ENCODE peak calls at places on chromosomes 3 and 15, in eight cellular contexts. One of them, this sample, is unnamed.

GRCh38 chr15:98391568-98391967 is 256.8 kb upstream of the IGF1R start:
- DNase-seq in A549: no peak
- DNase-seq in vagina: no peak
- DNase-seq in spleen: no peak
- DNase-seq in HCT116: no peak
- DNase-seq in heart left ventricle: no peak
- DNase-seq in body of pancreas: no peak
- DNase-seq in breast epithelium: no peak
- DNase-seq in this sample: peak

GRCh38 chr3:71305246-71306206 is 278.0 kb downstream of the FOXP1 start:
- DNase-seq in HCT116: no peak
- DNase-seq in vagina: no peak
- DNase-seq in breast epithelium: no peak
- DNase-seq in spleen: peak
- DNase-seq in A549: no peak
- DNase-seq in heart left ventricle: peak
- DNase-seq in body of pancreas: peak
- DNase-seq in this sample: no peak

GRCh38 chr3:14157951-14158350 is 20.4 kb downstream of the XPC start:
- DNase-seq in A549: no peak
- DNase-seq in breast epithelium: no peak
- DNase-seq in spleen: no peak
- DNase-seq in HCT116: no peak
- DNase-seq in heart left ventricle: no peak
- DNase-seq in body of pancreas: no peak
- DNase-seq in vagina: peak
- DNase-seq in this sample: no peak

GRCh38 chr3:126267169-126267975 is 87.0 kb upstream of the ALDH1L1 start:
- DNase-seq in breast epithelium: no peak
- DNase-seq in heart left ventricle: peak
- DNase-seq in HCT116: peak
- DNase-seq in A549: peak
- DNase-seq in spleen: no peak
- DNase-seq in body of pancreas: peak
- DNase-seq in vagina: peak
- DNase-seq in this sample: peak

GRCh38 chr3:197224034-197224444 is 74.4 kb downstream of the DLG1 start:
- DNase-seq in breast epithelium: no peak
- DNase-seq in heart left ventricle: no peak
- DNase-seq in HCT116: peak
- DNase-seq in vagina: no peak
- DNase-seq in spleen: no peak
- DNase-seq in body of pancreas: no peak
- DNase-seq in A549: peak
- DNase-seq in this sample: no peak

GRCh38 chr15:25787855-25788521 is 75.1 kb downstream of the ATP10A start:
- DNase-seq in breast epithelium: no peak
- DNase-seq in spleen: peak
- DNase-seq in vagina: no peak
- DNase-seq in heart left ventricle: no peak
- DNase-seq in body of pancreas: peak
- DNase-seq in A549: peak
- DNase-seq in HCT116: no peak
- DNase-seq in this sample: no peak

GRCh38 chr15:77144492-77145070 is 73.7 kb upstream of the TSPAN3 start:
- DNase-seq in breast epithelium: no peak
- DNase-seq in A549: no peak
- DNase-seq in HCT116: no peak
- DNase-seq in body of pancreas: no peak
- DNase-seq in vagina: no peak
- DNase-seq in spleen: no peak
- DNase-seq in heart left ventricle: no peak
- DNase-seq in this sample: no peak

GRCh38 chr3:71309342-71309741 is 274.2 kb downstream of the FOXP1 start:
- DNase-seq in breast epithelium: no peak
- DNase-seq in spleen: no peak
- DNase-seq in A549: no peak
- DNase-seq in vagina: no peak
- DNase-seq in body of pancreas: no peak
- DNase-seq in HCT116: no peak
- DNase-seq in heart left ventricle: no peak
- DNase-seq in this sample: no peak

GRCh38 chr15:66679657-66680108 is 22.4 kb upstream of the SMAD6 start:
- DNase-seq in vagina: no peak
- DNase-seq in body of pancreas: no peak
- DNase-seq in heart left ventricle: peak
- DNase-seq in breast epithelium: no peak
- DNase-seq in HCT116: no peak
- DNase-seq in A549: no peak
- DNase-seq in spleen: no peak
- DNase-seq in this sample: no peak

GRCh38 chr15:63913786-63914185 is 80.0 kb upstream of the HERC1 start:
- DNase-seq in spleen: peak
- DNase-seq in A549: no peak
- DNase-seq in heart left ventricle: no peak
- DNase-seq in HCT116: no peak
- DNase-seq in vagina: no peak
- DNase-seq in breast epithelium: no peak
- DNase-seq in body of pancreas: no peak
- DNase-seq in this sample: no peak

GRCh38 chr15:85010472-85011209 is 29.0 kb downstream of the PDE8A start:
- DNase-seq in A549: no peak
- DNase-seq in body of pancreas: no peak
- DNase-seq in vagina: no peak
- DNase-seq in heart left ventricle: no peak
- DNase-seq in spleen: no peak
- DNase-seq in breast epithelium: no peak
- DNase-seq in HCT116: no peak
- DNase-seq in this sample: no peak

GRCh38 chr3:185760091-185760490 is 64.8 kb downstream of the IGF2BP2 start:
- DNase-seq in body of pancreas: no peak
- DNase-seq in breast epithelium: no peak
- DNase-seq in HCT116: no peak
- DNase-seq in A549: no peak
- DNase-seq in spleen: no peak
- DNase-seq in heart left ventricle: no peak
- DNase-seq in vagina: no peak
- DNase-seq in this sample: no peak

GRCh38 chr3:192514754-192515660 is 212.3 kb downstream of the FGF12 start:
- DNase-seq in A549: peak
- DNase-seq in breast epithelium: no peak
- DNase-seq in heart left ventricle: peak
- DNase-seq in vagina: no peak
- DNase-seq in body of pancreas: peak
- DNase-seq in spleen: peak
- DNase-seq in HCT116: no peak
- DNase-seq in this sample: no peak

GRCh38 chr3:128266453-128266852 is 113.2 kb downstream of the EEFSEC start:
- DNase-seq in A549: no peak
- DNase-seq in breast epithelium: no peak
- DNase-seq in HCT116: no peak
- DNase-seq in spleen: no peak
- DNase-seq in body of pancreas: no peak
- DNase-seq in heart left ventricle: no peak
- DNase-seq in vagina: peak
- DNase-seq in this sample: no peak

GRCh38 chr15:44308415-44308814 is 19.9 kb downstream of the GOLM2 start:
- DNase-seq in heart left ventricle: no peak
- DNase-seq in HCT116: no peak
- DNase-seq in body of pancreas: no peak
- DNase-seq in spleen: no peak
- DNase-seq in breast epithelium: no peak
- DNase-seq in vagina: no peak
- DNase-seq in A549: no peak
- DNase-seq in this sample: no peak

GRCh38 chr3:127986803-127987202 is 65.4 kb upstream of the SEC61A1 start:
- DNase-seq in breast epithelium: no peak
- DNase-seq in spleen: no peak
- DNase-seq in A549: no peak
- DNase-seq in vagina: no peak
- DNase-seq in HCT116: no peak
- DNase-seq in heart left ventricle: peak
- DNase-seq in body of pancreas: no peak
- DNase-seq in this sample: no peak

GRCh38 chr3:16485024-16485992 is 28.2 kb downstream of the RFTN1 start:
- DNase-seq in A549: no peak
- DNase-seq in heart left ventricle: no peak
- DNase-seq in breast epithelium: no peak
- DNase-seq in vagina: no peak
- DNase-seq in spleen: no peak
- DNase-seq in body of pancreas: no peak
- DNase-seq in HCT116: no peak
- DNase-seq in this sample: no peak

GRCh38 chr3:143658116-143658515 is 190.2 kb downstream of the SLC9A9 start:
- DNase-seq in HCT116: no peak
- DNase-seq in vagina: no peak
- DNase-seq in heart left ventricle: no peak
- DNase-seq in breast epithelium: no peak
- DNase-seq in spleen: no peak
- DNase-seq in body of pancreas: no peak
- DNase-seq in A549: no peak
- DNase-seq in this sample: no peak

GRCh38 chr3:174767853-174768382 is 91.2 kb upstream of the NAALADL2 start:
- DNase-seq in heart left ventricle: no peak
- DNase-seq in HCT116: no peak
- DNase-seq in A549: no peak
- DNase-seq in body of pancreas: no peak
- DNase-seq in spleen: no peak
- DNase-seq in breast epithelium: no peak
- DNase-seq in vagina: no peak
- DNase-seq in this sample: no peak

GRCh38 chr3:57755368-57756021 is 614 bp upstream of the SLMAP start:
- DNase-seq in breast epithelium: no peak
- DNase-seq in heart left ventricle: no peak
- DNase-seq in A549: peak
- DNase-seq in vagina: no peak
- DNase-seq in body of pancreas: peak
- DNase-seq in HCT116: peak
- DNase-seq in spleen: peak
- DNase-seq in this sample: no peak

GRCh38 chr3:108599677-108600409 is 10.3 kb downstream of the DZIP3 start:
- DNase-seq in HCT116: no peak
- DNase-seq in body of pancreas: no peak
- DNase-seq in spleen: no peak
- DNase-seq in heart left ventricle: no peak
- DNase-seq in A549: no peak
- DNase-seq in breast epithelium: no peak
- DNase-seq in vagina: no peak
- DNase-seq in this sample: no peak

GRCh38 chr3:129795596-129795995 is 97.9 kb downstream of the TMCC1 start:
- DNase-seq in breast epithelium: no peak
- DNase-seq in HCT116: peak
- DNase-seq in vagina: no peak
- DNase-seq in A549: peak
- DNase-seq in body of pancreas: no peak
- DNase-seq in spleen: no peak
- DNase-seq in heart left ventricle: no peak
- DNase-seq in this sample: no peak
- H3K4me3 ChIP-seq in breast epithelium: no peak
- H3K4me3 ChIP-seq in HCT116: no peak
- H3K4me3 ChIP-seq in vagina: no peak
- H3K4me3 ChIP-seq in A549: no peak
- H3K4me3 ChIP-seq in body of pancreas: no peak
- H3K4me3 ChIP-seq in spleen: no peak
- H3K4me3 ChIP-seq in heart left ventricle: no peak
- H3K4me3 ChIP-seq in this sample: no peak

DNA sequence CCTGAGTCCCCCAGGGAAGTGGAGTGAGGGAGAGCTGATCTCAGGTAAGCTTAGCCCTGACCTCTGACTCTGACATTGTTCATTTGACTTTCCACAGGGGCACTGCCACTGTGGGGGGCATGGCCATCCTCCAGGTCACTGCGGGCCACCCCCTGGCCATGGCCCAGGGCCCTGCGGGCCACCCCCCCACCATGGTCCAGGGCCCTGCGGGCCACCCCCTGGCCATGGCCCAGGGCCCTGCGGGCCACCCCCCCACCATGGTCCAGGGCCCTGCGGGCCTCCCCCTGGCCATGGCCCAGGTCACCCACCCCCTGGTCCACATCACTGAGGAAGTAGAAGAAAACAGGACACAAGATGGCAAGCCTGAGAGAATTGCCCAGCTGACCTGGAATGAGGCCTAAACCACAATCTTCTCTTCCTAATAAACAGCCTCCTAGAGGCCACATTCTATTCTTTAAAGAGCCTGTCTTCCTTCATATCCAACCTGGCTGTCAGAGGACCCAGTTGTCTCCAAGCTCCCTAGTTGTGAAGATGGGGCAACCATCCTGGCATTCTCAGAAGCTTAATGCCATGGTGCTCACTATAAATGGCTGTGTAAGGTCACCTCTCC is 1.9 kb upstream of the DISP2 start:
- DNase-seq in heart left ventricle: no peak
- DNase-seq in vagina: no peak
- DNase-seq in A549: no peak
- DNase-seq in HCT116: no peak
- DNase-seq in body of pancreas: no peak
- DNase-seq in breast epithelium: no peak
- DNase-seq in spleen: peak
- DNase-seq in this sample: no peak
- TF ChIP-seq CTCF in heart left ventricle: no peak
- TF ChIP-seq CTCF in vagina: no peak
- TF ChIP-seq CTCF in A549: no peak
- TF ChIP-seq CTCF in HCT116: no peak
- TF ChIP-seq CTCF in body of pancreas: no peak
- TF ChIP-seq CTCF in breast epithelium: no peak
- TF ChIP-seq CTCF in spleen: no peak
- TF ChIP-seq CTCF in this sample: no peak

GRCh38 chr3:155944081-155944480 is 73.6 kb downstream of the GMPS start:
- DNase-seq in heart left ventricle: no peak
- DNase-seq in spleen: no peak
- DNase-seq in HCT116: no peak
- DNase-seq in vagina: no peak
- DNase-seq in A549: no peak
- DNase-seq in breast epithelium: no peak
- DNase-seq in body of pancreas: no peak
- DNase-seq in this sample: no peak

GRCh38 chr3:155946178-155946577 is 75.7 kb downstream of the GMPS start:
- DNase-seq in body of pancreas: no peak
- DNase-seq in spleen: no peak
- DNase-seq in vagina: no peak
- DNase-seq in breast epithelium: no peak
- DNase-seq in HCT116: no peak
- DNase-seq in A549: no peak
- DNase-seq in heart left ventricle: no peak
- DNase-seq in this sample: no peak

GRCh38 chr3:155938409-155938808 is 68.0 kb downstream of the GMPS start:
- DNase-seq in breast epithelium: no peak
- DNase-seq in body of pancreas: no peak
- DNase-seq in spleen: no peak
- DNase-seq in vagina: no peak
- DNase-seq in HCT116: no peak
- DNase-seq in heart left ventricle: no peak
- DNase-seq in A549: no peak
- DNase-seq in this sample: no peak

GRCh38 chr3:155941354-155941753 is 70.9 kb downstream of the GMPS start:
- DNase-seq in A549: no peak
- DNase-seq in heart left ventricle: no peak
- DNase-seq in body of pancreas: no peak
- DNase-seq in spleen: no peak
- DNase-seq in breast epithelium: no peak
- DNase-seq in vagina: no peak
- DNase-seq in HCT116: no peak
- DNase-seq in this sample: no peak
- TF ChIP-seq POLR2A in A549: no peak
- TF ChIP-seq POLR2A in heart left ventricle: no peak
- TF ChIP-seq POLR2A in body of pancreas: no peak
- TF ChIP-seq POLR2A in spleen: no peak
- TF ChIP-seq POLR2A in breast epithelium: no peak
- TF ChIP-seq POLR2A in vagina: no peak
- TF ChIP-seq POLR2A in HCT116: no peak
- TF ChIP-seq POLR2A in this sample: no peak

GRCh38 chr3:43327184-43327950 is 41.0 kb downstream of the SNRK start:
- DNase-seq in HCT116: no peak
- DNase-seq in vagina: no peak
- DNase-seq in breast epithelium: no peak
- DNase-seq in A549: no peak
- DNase-seq in heart left ventricle: no peak
- DNase-seq in spleen: no peak
- DNase-seq in body of pancreas: no peak
- DNase-seq in this sample: peak
- H3K4me3 ChIP-seq in HCT116: no peak
- H3K4me3 ChIP-seq in vagina: no peak
- H3K4me3 ChIP-seq in breast epithelium: no peak
- H3K4me3 ChIP-seq in A549: no peak
- H3K4me3 ChIP-seq in heart left ventricle: no peak
- H3K4me3 ChIP-seq in spleen: no peak
- H3K4me3 ChIP-seq in body of pancreas: no peak
- H3K4me3 ChIP-seq in this sample: no peak

This sample was measured in lower leg skin.